ENCODE peak calls at places on chromosomes 2 and 18, in four cellular contexts. D is stimulated activated CD4-positive, alpha-beta T cell treated with anti-CD3 and anti-CD28 coated beads, TNF-alpha, amount 100 ng/mL, for 48 hours; W is T-helper 2 cell; R is GM12865. B is an unnamed sample.

GRCh38 chr2:96580771-96581170 is 44.2 kb downstream of the ARID5A start:
- DNase-seq in D (no peak), W (no peak), R (peak), B (no peak)

GRCh38 chr18:50560681-50561629 is 1.1 kb downstream of the MAPK4 start:
- DNase-seq in D (no peak), W (no peak), R (no peak), B (no peak)

GRCh38 chr2:120546077-120546864 is 189.4 kb upstream of the GLI2 start:
- DNase-seq in D (no peak), W (no peak), R (no peak), B (no peak)

GRCh38 chr2:45123521-45124191 is 114.4 kb upstream of the SIX2 start:
- DNase-seq in D (no peak), W (no peak), R (no peak), B (no peak)

GRCh38 chr2:192194866-192195547 is at the start of gene TMEFF2:
- DNase-seq in D (peak), W (peak), R (peak), B (peak)

GRCh38 chr2:237315881-237316225 is 98.1 kb downstream of the COL6A3 start:
- DNase-seq in D (no peak), W (no peak), R (no peak), B (no peak)

GRCh38 chr18:48670751-48671560 is 132.1 kb downstream of the CTIF start:
- DNase-seq in D (no peak), W (no peak), R (no peak), B (no peak)

GRCh38 chr18:50454379-50455005 is 79.6 kb downstream of the SKA1 start:
- DNase-seq in D (no peak), W (no peak), R (no peak), B (no peak)

GRCh38 chr2:13558368-13558767 is 841.6 kb downstream of the TRIB2 start:
- DNase-seq in D (no peak), W (no peak), R (peak), B (peak)

GRCh38 chr2:26609133-26609532 is 32.0 kb downstream of the CIB4 start:
- DNase-seq in D (no peak), W (no peak), R (no peak), B (no peak)

GRCh38 chr2:233185963-233186362 is 65.5 kb upstream of the ATG16L1 start:
- DNase-seq in D (no peak), W (no peak), R (peak), B (peak)

GRCh38 chr2:219285894-219286425 is 6.8 kb downstream of the DNAJB2 start:
- DNase-seq in D (no peak), W (no peak), R (no peak), B (no peak)

GRCh38 chr18:50614838-50615237 is 55.0 kb downstream of the MAPK4 start:
- DNase-seq in D (no peak), W (no peak), R (no peak), B (no peak)

GRCh38 chr2:224729435-224729834 is 13.3 kb upstream of the CCDC195 start:
- DNase-seq in D (no peak), W (no peak), R (no peak), B (no peak)

GRCh38 chr2:112110966-112111365 is 27.2 kb upstream of the FBLN7 start:
- DNase-seq in D (no peak), W (no peak), R (no peak), B (no peak)

GRCh38 chr2:71524476-71524875 is 71.1 kb downstream of the DYSF start:
- DNase-seq in D (no peak), W (no peak), R (no peak), B (no peak)

GRCh38 chr18:9474103-9474982 is 970 bp upstream of the RALBP1 start:
- DNase-seq in D (no peak), W (no peak), R (no peak), B (no peak)

GRCh38 chr2:239721991-239722759 is 303.0 kb downstream of the NDUFA10 start:
- DNase-seq in D (no peak), W (no peak), R (no peak), B (no peak)

GRCh38 chr2:26401739-26402541 is at the start of gene DRC1:
- DNase-seq in D (peak), W (no peak), R (no peak), B (no peak)

GRCh38 chr2:40240067-40240466 is 211.8 kb downstream of the SLC8A1 start:
- DNase-seq in D (no peak), W (no peak), R (no peak), B (no peak)

GRCh38 chr2:21489050-21489449 is 365.3 kb downstream of the TDRD15 start:
- DNase-seq in D (no peak), W (no peak), R (peak), B (peak)

GRCh38 chr18:27685807-27686412 is 491.0 kb downstream of the CDH2 start:
- DNase-seq in D (no peak), W (no peak), R (peak), B (peak)

GRCh38 chr18:13485604-13486003 is 240.8 kb downstream of the FAM210A start:
- DNase-seq in D (no peak), W (no peak), R (no peak), B (no peak)

GRCh38 chr2:185522472-185522871 is 216.1 kb upstream of the FSIP2 start:
- DNase-seq in D (no peak), W (no peak), R (no peak), B (peak)

GRCh38 chr2:238137885-238138284 is 583 bp upstream of the KLHL30 start:
- DNase-seq in D (no peak), W (no peak), R (no peak), B (no peak)

GRCh38 chr2:118431188-118431562 is 342.9 kb downstream of the INSIG2 start:
- DNase-seq in D (no peak), W (no peak), R (no peak), B (no peak)

GRCh38 chr2:36441816-36442215 is 86.2 kb downstream of the CRIM1 start:
- DNase-seq in D (no peak), W (no peak), R (no peak), B (no peak)

GRCh38 chr18:33720133-33720532 is 142.1 kb downstream of the ASXL3 start:
- DNase-seq in D (no peak), W (no peak), R (no peak), B (no peak)

GRCh38 chr2:195049372-195050031 is 607.5 kb upstream of the SLC39A10 start:
- DNase-seq in D (no peak), W (no peak), R (no peak), B (no peak)

GRCh38 chr18:43587538-43588153 is 310.4 kb upstream of the SYT4 start:
- DNase-seq in D (no peak), W (no peak), R (peak), B (peak)

B was measured in MM.1S.